ENCODE peak calls at places on chromosomes 4 and X, in eight cellular contexts. O is fibroblast of pulmonary artery, X is cardiac fibroblast, K is vagina, J is endodermal cell, E is cardiac muscle cell, Y is breast epithelium, Q is kidney epithelial cell. D is an unnamed sample.

GRCh38 chr4:7938513-7939376 is 916 bp downstream of the AFAP1 start:
- DNase-seq in O (peak), X (peak), K (no peak), J (peak), E (peak), Y (peak), Q (no peak), D (peak)

GRCh38 chrX:118495958-118496762 is 545 bp downstream of the DOCK11 start:
- DNase-seq in O (no peak), X (no peak), K (no peak), J (peak), E (no peak), Y (peak), Q (no peak), D (no peak)

GRCh38 chrX:136781180-136781797 is 557 bp upstream of the ARHGEF6 start:
- DNase-seq in O (peak), X (peak), K (no peak), J (no peak), E (peak), Y (no peak), Q (no peak), D (peak)

GRCh38 chr4:38939150-38939549 is 71.5 kb downstream of the FAM114A1 start:
- DNase-seq in O (no peak), X (no peak), K (no peak), J (no peak), E (no peak), Y (no peak), Q (no peak), D (no peak)

GRCh38 chr4:182578402-182578801 is 335.2 kb downstream of the TENM3 start:
- DNase-seq in O (peak), X (peak), K (no peak), J (no peak), E (peak), Y (no peak), Q (peak), D (peak)

GRCh38 chr4:94782707-94783106 is 25.0 kb downstream of the BMPR1B start:
- DNase-seq in O (no peak), X (no peak), K (no peak), J (no peak), E (no peak), Y (no peak), Q (no peak), D (no peak)

GRCh38 chrX:2371026-2371778 is 129.6 kb downstream of the DHRSX start:
- DNase-seq in O (no peak), X (peak), K (no peak), J (peak), E (peak), Y (no peak), Q (no peak), D (peak)

GRCh38 chr4:142354794-142355416 is 491.2 kb downstream of the INPP4B start:
- DNase-seq in O (no peak), X (no peak), K (no peak), J (no peak), E (no peak), Y (no peak), Q (no peak), D (no peak)

GRCh38 chr4:182554736-182555135 is 311.5 kb downstream of the TENM3 start:
- DNase-seq in O (no peak), X (no peak), K (no peak), J (no peak), E (peak), Y (no peak), Q (no peak), D (no peak)

GRCh38 chr4:107376293-107376692 is 340.2 kb upstream of the DKK2 start:
- DNase-seq in O (no peak), X (no peak), K (no peak), J (no peak), E (no peak), Y (no peak), Q (no peak), D (no peak)

GRCh38 chr4:107380190-107380589 is 339.8 kb downstream of the PAPSS1 start:
- DNase-seq in O (no peak), X (no peak), K (no peak), J (no peak), E (no peak), Y (no peak), Q (no peak), D (no peak)

GRCh38 chr4:107379054-107379869 is 340.8 kb downstream of the PAPSS1 start:
- DNase-seq in O (peak), X (peak), K (no peak), J (no peak), E (peak), Y (no peak), Q (peak), D (peak)

DNA sequence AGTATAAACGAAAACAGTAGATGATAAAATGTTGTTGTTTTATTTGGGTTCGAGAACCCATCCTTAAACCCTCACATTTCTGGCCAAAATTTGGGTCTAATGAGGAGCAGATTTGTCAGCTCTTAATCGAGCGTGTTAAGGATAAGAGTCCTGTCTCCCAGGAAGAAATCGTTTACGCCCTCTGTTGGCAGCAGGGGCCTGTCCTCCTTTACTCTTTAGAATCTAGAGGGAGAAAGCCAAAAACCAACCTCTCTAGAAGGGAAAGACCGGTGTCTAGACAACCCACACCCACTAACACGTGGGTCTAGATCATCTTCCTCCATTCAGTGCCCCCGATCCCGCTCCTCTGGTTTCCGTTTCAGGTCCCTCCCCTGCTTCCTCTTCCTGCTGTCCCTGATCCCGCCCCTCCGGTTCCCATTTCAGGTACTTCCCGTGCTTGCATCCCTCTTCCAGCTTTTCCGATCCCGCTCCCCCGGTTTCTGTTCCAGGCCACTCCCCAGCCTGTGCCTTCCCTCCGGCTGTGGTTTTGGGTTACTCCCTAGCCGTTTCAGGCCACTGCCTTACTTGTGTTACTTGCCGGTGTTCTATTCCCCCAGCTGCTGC is 339.1 kb downstream of the PAPSS1 start:
- DNase-seq in O (no peak), X (no peak), K (no peak), J (no peak), E (no peak), Y (no peak), Q (no peak), D (no peak)
- TF ChIP-seq CTCF in O (no peak), X (no peak), K (no peak), J (peak), E (no peak), Y (no peak), Q (no peak), D (no peak)

DNA sequence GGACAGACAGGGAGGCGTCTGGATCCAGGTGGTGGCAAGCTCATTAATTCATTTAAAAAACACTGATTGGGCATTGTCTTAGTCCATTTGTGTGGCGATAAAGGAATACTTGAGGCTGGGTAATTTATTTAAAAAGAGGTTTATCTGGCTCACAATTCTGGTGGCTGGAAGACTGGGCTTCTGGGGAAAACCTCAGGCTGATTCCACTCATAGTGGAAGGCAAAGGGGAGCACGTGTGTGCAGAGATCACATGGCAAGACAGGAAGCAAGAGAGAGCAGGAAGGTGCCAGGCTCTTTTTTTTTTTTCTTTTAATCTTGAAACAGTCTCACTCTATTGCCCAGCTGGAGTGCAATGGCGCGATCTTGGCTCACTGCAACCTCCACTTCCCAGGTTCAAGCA is 100.2 kb upstream of the METTL14 start:
- DNase-seq in O (no peak), X (no peak), K (no peak), J (no peak), E (no peak), Y (no peak), Q (no peak), D (no peak)
- H3K4me3 ChIP-seq in O (no peak), X (no peak), K (no peak), J (no peak), E (no peak), Y (no peak), Q (no peak), D (no peak)

DNA sequence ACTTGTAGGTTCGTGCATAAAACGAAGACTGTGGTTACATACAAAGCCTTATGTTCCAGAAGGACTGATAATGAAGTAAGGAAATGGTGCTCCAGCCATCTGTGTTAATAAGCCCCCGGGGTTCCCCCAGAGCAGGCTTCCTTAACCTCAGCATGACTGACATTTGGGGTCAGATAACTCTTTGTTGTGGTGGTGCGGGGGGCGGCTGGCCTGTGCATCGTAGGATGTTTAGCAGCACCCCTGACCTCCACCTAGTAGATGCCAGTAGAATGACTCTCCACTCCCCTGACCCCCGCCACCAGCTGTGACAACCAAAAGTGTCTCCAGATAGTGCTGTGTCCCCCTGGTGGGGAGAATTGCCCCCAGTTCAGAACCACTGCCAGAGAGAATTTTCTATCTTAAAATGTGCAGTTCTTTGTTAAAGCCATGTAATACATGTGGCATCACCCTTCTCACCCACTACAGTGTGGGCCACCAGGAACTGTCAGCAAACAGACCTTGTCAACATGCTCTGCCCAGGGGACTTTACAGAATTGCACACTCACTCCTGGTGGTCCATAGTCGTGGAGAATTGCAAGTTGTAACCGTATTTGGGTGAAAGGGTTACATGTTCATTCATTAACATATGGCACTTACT is 7.5 kb downstream of the SH3KBP1 start:
- DNase-seq in O (no peak), X (no peak), K (no peak), J (no peak), E (no peak), Y (no peak), Q (no peak), D (no peak)
- TF ChIP-seq CTCF in O (no peak), X (no peak), K (no peak), J (peak), E (no peak), Y (no peak), Q (no peak), D (no peak)

DNA sequence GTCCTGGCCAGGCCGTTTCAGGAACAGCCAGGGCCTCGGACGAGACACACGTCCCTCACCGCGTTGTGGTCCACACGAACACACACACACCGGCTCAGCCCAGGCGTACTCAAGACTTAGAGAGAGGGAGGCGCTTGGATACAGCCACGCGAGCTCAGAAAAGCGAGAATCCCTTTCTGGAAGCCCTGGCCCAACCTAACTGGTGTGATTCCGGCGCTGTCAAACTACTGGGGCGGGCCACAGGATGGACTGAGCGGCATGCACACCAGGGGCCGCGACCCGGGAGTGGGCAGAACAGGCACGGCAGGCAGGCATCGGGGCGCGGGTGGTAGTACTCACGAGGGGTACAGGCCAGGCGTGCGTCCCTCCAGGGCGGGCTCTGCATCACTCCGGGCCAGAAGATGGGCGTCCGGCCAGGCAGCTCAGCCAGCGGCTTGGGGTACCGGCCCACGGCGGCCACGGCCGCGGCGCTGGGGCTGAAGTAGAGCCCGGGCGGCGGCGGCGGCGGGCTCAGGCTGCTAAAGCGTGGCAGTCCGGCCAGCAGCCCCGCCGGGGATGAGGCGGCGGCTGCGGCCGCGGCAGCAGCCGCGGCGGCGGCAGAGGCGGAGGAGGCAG is 1.8 kb downstream of the NKX6-1 start:
- DNase-seq in O (no peak), X (no peak), K (no peak), J (no peak), E (no peak), Y (no peak), Q (no peak), D (no peak)
- H3K4me3 ChIP-seq in O (no peak), X (no peak), K (peak), J (peak), E (no peak), Y (no peak), Q (no peak), D (no peak)

DNA sequence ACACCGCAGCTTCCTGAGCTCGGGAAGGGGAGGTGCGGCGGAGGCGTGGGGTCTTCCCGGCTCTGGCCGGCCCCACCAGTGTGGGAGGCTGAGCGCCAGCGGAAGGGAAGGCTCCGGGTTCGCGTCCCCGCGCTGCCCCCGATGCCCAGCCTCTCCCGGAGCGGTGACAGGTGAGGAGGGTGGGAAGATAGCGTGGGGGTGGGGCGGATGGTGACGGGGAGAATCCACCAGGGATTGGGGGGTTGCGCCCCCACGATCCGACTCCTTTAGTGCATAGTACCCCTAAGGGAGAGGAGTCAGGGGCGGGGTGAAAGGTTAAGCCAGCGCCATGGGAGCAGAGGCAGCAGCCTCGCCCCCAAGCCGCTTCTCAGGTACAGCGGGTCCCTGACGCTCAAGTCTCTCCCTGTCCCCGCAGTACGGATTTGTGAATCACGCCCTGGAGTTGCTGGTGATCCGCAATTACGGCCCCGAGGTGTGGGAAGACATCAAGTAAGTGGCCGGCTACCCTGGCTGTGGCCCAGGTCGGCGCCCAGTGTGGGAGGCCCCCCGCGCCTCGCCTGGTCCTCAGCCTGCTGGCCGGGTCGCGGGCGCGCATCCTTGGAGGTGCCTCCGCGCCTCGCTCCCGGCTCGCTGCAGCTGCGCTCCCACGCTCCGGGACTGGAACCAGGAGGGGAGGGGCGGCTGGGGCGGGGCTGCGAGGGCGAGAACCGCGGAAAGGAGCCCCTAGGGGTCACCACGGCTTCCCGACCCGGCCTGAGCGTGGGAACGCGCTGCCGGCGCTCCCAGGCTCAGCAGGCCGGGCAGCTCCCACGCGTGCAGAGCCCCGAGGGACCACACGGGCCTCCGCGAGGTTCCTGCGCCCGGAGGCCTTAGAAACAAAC is 791 bp downstream of the GUCY1B1 start:
- DNase-seq in O (peak), X (peak), K (no peak), J (peak), E (peak), Y (no peak), Q (no peak), D (peak)
- TF ChIP-seq CTCF in O (no peak), X (no peak), K (no peak), J (peak), E (no peak), Y (no peak), Q (no peak), D (no peak)

GRCh38 chr4:87493147-87493546 is 36.0 kb downstream of the SPARCL1 start:
- DNase-seq in O (no peak), X (no peak), K (no peak), J (no peak), E (no peak), Y (no peak), Q (no peak), D (no peak)

GRCh38 chr4:87492617-87493016 is 36.6 kb downstream of the SPARCL1 start:
- DNase-seq in O (peak), X (peak), K (no peak), J (no peak), E (peak), Y (no peak), Q (no peak), D (no peak)

GRCh38 chr4:87489678-87490077 is 39.5 kb downstream of the SPARCL1 start:
- DNase-seq in O (peak), X (peak), K (no peak), J (no peak), E (peak), Y (no peak), Q (no peak), D (no peak)

GRCh38 chr4:87490664-87491369 is 38.4 kb downstream of the SPARCL1 start:
- DNase-seq in O (no peak), X (no peak), K (no peak), J (no peak), E (no peak), Y (no peak), Q (no peak), D (no peak)

DNA sequence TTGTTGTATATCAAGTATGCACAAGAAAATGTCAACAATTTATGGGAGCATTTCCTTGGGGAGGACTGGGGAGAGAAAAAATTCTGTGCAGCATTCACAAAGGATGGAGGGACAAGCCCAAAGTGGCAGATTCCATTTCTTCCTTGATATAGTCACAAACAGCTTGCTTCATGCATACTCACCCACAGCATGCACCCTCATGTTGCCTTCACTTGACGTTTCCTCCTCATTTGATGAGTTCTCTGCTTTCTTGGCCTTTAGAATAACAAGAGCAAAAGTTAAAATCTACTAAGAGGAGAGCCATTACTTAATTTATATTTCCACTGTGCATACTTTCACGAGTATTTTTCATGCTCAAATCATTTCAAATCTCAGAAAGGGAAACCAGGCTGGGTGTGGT is 37.7 kb downstream of the SPARCL1 start:
- DNase-seq in O (no peak), X (no peak), K (no peak), J (no peak), E (no peak), Y (no peak), Q (no peak), D (no peak)
- H3K4me3 ChIP-seq in O (no peak), X (no peak), K (no peak), J (no peak), E (no peak), Y (no peak), Q (no peak), D (no peak)

GRCh38 chrX:80246273-80246672 is 174.0 kb upstream of the TENT5D start:
- DNase-seq in O (no peak), X (peak), K (no peak), J (no peak), E (peak), Y (no peak), Q (no peak), D (no peak)
- TF ChIP-seq CTCF in O (no peak), X (no peak), K (no peak), J (peak), E (no peak), Y (no peak), Q (no peak), D (no peak)

DNA sequence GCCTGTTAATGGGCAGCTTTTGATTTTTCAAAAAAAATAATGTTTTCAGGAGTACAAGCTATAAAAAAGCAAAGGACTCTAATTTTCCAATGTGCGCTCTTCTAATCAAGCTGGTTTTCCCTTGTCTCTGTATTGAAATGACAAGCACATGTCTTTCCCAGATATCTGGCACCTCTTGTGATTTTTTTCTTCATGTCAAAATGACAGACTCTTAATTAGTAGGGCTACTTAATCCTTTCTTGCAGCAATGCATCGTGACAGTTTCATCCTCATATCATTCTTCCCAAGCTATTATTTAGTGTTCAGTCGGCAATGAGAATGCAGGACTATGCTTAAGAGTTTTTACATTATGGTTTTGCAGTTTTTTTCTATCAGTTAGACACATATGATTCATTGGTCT is 139.5 kb downstream of the MAGEC1 start:
- DNase-seq in O (no peak), X (no peak), K (no peak), J (no peak), E (no peak), Y (no peak), Q (no peak), D (no peak)
- H3K4me3 ChIP-seq in O (no peak), X (no peak), K (no peak), J (no peak), E (no peak), Y (no peak), Q (no peak), D (no peak)

GRCh38 chrX:31293409-31293808 is 221.6 kb upstream of the FTHL17 start:
- DNase-seq in O (no peak), X (no peak), K (no peak), J (no peak), E (no peak), Y (no peak), Q (no peak), D (no peak)
- TF ChIP-seq CTCF in O (no peak), X (no peak), K (no peak), J (peak), E (no peak), Y (no peak), Q (no peak), D (peak)